ENCODE peak calls at places on chromosomes 1 and 21, in five cellular contexts. N is heart right ventricle; O is activated gamma-delta T cell treated with anti-CD3 and anti-CD28 coated beads, Interleukin-2, amount 50 U/mL, for 16 hours; T is iPS-NIHi11; S is Caki2. J is an unnamed sample.
A peak's percentile ranks its signal among the peaks of the same experiment; 100 is the strongest.

GRCh38 chr1:7595338-7595737 is 175.8 kb upstream of the VAMP3 start:
- DNase-seq in S (no peak), N (no peak), O (no peak), T (peak; percentile 62), J (no peak)

GRCh38 chr1:222761171-222761570 is 24.2 kb downstream of the FAM177B start:
- DNase-seq in N (no peak), T (no peak), O (no peak), S (no peak), J (no peak)

GRCh38 chr21:36654341-36654740 is 44.6 kb upstream of the SIM2 start:
- DNase-seq in O (no peak), T (no peak), S (no peak), N (no peak), J (no peak)

GRCh38 chr1:205168291-205168690 is 43.2 kb downstream of the DSTYK start:
- DNase-seq in N (no peak), O (no peak), T (no peak), S (no peak), J (no peak)

GRCh38 chr1:6108937-6109636 is 63.4 kb downstream of the KCNAB2 start:
- DNase-seq in O (no peak), S (peak; percentile 33), T (peak; percentile 77), N (no peak), J (no peak)

GRCh38 chr1:212229654-212230053 is 55.6 kb upstream of the PPP2R5A start:
- DNase-seq in T (no peak), N (no peak), S (no peak), O (no peak), J (no peak)

GRCh38 chr1:16183157-16183556 is 27.3 kb upstream of the EPHA2 start:
- DNase-seq in O (no peak), T (no peak), N (no peak), S (peak; percentile 74), J (no peak)

GRCh38 chr1:201686709-201687455 is 142.1 kb upstream of the IPO9 start:
- DNase-seq in T (peak; percentile 59), S (peak; percentile 66), O (no peak), N (no peak), J (no peak)

GRCh38 chr1:236141447-236142357 is 637 bp upstream of the GPR137B start:
- DNase-seq in T (peak; percentile 94), N (no peak), S (peak; percentile 36), O (no peak), J (peak; percentile 2)

GRCh38 chr1:24714859-24715520 is 30.3 kb upstream of the CLIC4 start:
- DNase-seq in N (no peak), T (no peak), S (no peak), O (no peak), J (no peak)

GRCh38 chr1:230074270-230074669 is 7.2 kb downstream of the GALNT2 start:
- DNase-seq in N (no peak), O (no peak), S (no peak), T (no peak), J (no peak)

GRCh38 chr1:84298336-84298687 is 3.2 kb upstream of the SAMD13 start:
- DNase-seq in T (peak; percentile 78), S (peak; percentile 45), O (no peak), N (peak; percentile 45), J (peak; percentile 55)

GRCh38 chr1:111216751-111217150 is 10.8 kb upstream of the CHI3L2 start:
- DNase-seq in N (no peak), T (no peak), S (no peak), O (no peak), J (no peak)

GRCh38 chr1:21814241-21814918 is 2.3 kb downstream of the LDLRAD2 start:
- DNase-seq in O (peak; percentile 9), T (peak; percentile 93), S (no peak), N (no peak), J (no peak)

GRCh38 chr21:34900376-34900775 is 148.7 kb downstream of the RUNX1 start:
- DNase-seq in N (no peak), S (no peak), O (no peak), T (no peak), J (no peak)

GRCh38 chr21:39048064-39048463 is 135.2 kb downstream of the PSMG1 start:
- DNase-seq in N (peak; percentile 67), S (peak; percentile 76), T (peak; percentile 79), O (no peak), J (no peak)

GRCh38 chr1:173868266-173869107 is at the start of gene ZBTB37:
- DNase-seq in S (peak; percentile 79), T (peak; percentile 93), N (peak; percentile 86), O (peak; percentile 79), J (peak; percentile 96)

GRCh38 chr1:241077386-241078147 is 279.4 kb downstream of the RGS7 start:
- DNase-seq in N (no peak), O (no peak), T (no peak), S (no peak), J (no peak)

GRCh38 chr1:171379846-171380245 is 65.9 kb downstream of the FMO4 start:
- DNase-seq in O (no peak), S (no peak), T (no peak), N (no peak), J (no peak)